ENCODE peak calls at places on chromosomes 5 and 9, in ten cellular contexts. T, K, B, S, Q, V, O, R, G and A are unnamed samples.

GRCh38 chr9:104810421-104811339 is 46.8 kb downstream of the NIPSNAP3B start:
- DNase-seq in S (no peak), B (peak; percentile 53), G (no peak), K (no peak), Q (no peak), V (no peak), T (peak; percentile 9), R (no peak), O (no peak), A (peak; percentile 68)

GRCh38 chr5:150021491-150022162 is 21.1 kb downstream of the HMGXB3 start:
- DNase-seq in S (no peak), O (no peak), Q (peak; percentile 68), G (no peak), T (peak; percentile 77), B (no peak), R (no peak), V (no peak), K (no peak), A (no peak)

GRCh38 chr9:105957830-105958229 is 263.5 kb downstream of the TMEM38B start:
- DNase-seq in G (no peak), B (no peak), O (no peak), Q (no peak), K (no peak), S (peak; percentile 4), R (no peak), V (no peak), T (no peak), A (no peak)

GRCh38 chr5:133372306-133373008 is 239.9 kb downstream of the FSTL4 start:
- DNase-seq in Q (no peak), K (no peak), O (no peak), R (no peak), S (no peak), T (no peak), B (no peak), G (no peak), V (no peak), A (no peak)

GRCh38 chr5:621341-621761 is 9.2 kb downstream of the CEP72 start:
- DNase-seq in O (no peak), S (no peak), Q (peak; percentile 45), R (no peak), T (no peak), K (no peak), B (no peak), V (no peak), G (no peak), A (no peak)

GRCh38 chr9:133323991-133324703 is 11.8 kb downstream of the SURF6 start:
- DNase-seq in V (no peak), T (no peak), Q (peak; percentile 48), B (no peak), K (no peak), S (no peak), R (no peak), O (no peak), G (no peak), A (no peak)

GRCh38 chr5:1341863-1342262 is 3.0 kb downstream of the CLPTM1L start:
- DNase-seq in T (no peak), O (no peak), G (no peak), K (no peak), V (no peak), S (no peak), R (no peak), Q (no peak), B (no peak), A (no peak)

GRCh38 chr5:157312492-157312891 is 46.6 kb downstream of the CYFIP2 start:
- DNase-seq in Q (no peak), O (peak; percentile 71), K (no peak), G (no peak), S (peak; percentile 77), T (peak; percentile 61), V (peak; percentile 60), B (peak; percentile 56), R (peak; percentile 63), A (peak; percentile 44)

GRCh38 chr5:74326571-74327338 is 313.8 kb downstream of the ENC1 start:
- DNase-seq in Q (no peak), T (peak; percentile 96), V (no peak), S (peak; percentile 42), O (peak; percentile 23), B (peak; percentile 90), R (peak; percentile 54), K (no peak), G (no peak), A (peak; percentile 30)

GRCh38 chr5:157280927-157281326 is 15.0 kb downstream of the CYFIP2 start:
- DNase-seq in R (no peak), K (no peak), G (no peak), S (peak; percentile 33), T (peak; percentile 22), V (no peak), B (peak; percentile 86), Q (no peak), O (no peak), A (no peak)

GRCh38 chr9:126613656-126614055 is at the start of gene LMX1B:
- DNase-seq in S (no peak), G (no peak), T (no peak), B (peak; percentile 62), Q (no peak), K (no peak), R (no peak), O (no peak), V (no peak), A (no peak)

GRCh38 chr5:71922584-71923106 is 184.6 kb upstream of the MAP1B start:
- DNase-seq in K (no peak), G (no peak), S (peak; percentile 86), Q (no peak), B (peak; percentile 90), V (no peak), T (peak; percentile 88), O (no peak), R (no peak), A (peak; percentile 26)

GRCh38 chr5:117590944-117591343 is 1016.3 kb upstream of the SEMA6A start:
- DNase-seq in G (no peak), R (no peak), K (no peak), Q (no peak), B (no peak), V (no peak), S (peak; percentile 32), O (no peak), T (no peak), A (no peak)

GRCh38 chr5:175479125-175479881 is 943 bp downstream of the SFXN1 start:
- DNase-seq in R (no peak), G (no peak), Q (no peak), S (peak; percentile 12), O (no peak), T (no peak), V (no peak), B (no peak), K (no peak), A (no peak)

GRCh38 chr5:72552041-72552557 is 44.9 kb upstream of the ZNF366 start:
- DNase-seq in T (peak; percentile 36), Q (no peak), V (no peak), S (no peak), O (no peak), G (no peak), R (no peak), B (peak; percentile 89), K (no peak), A (no peak)

GRCh38 chr5:28766565-28767158 is 1728.3 kb upstream of the CDH9 start:
- DNase-seq in T (peak; percentile 36), G (no peak), Q (no peak), B (peak; percentile 8), S (peak; percentile 76), O (no peak), R (no peak), V (no peak), K (no peak), A (no peak)

GRCh38 chr5:6712582-6713273 is 504 bp upstream of the TENT4A start:
- DNase-seq in S (peak; percentile 95), B (peak; percentile 95), R (peak; percentile 95), T (peak; percentile 93), G (peak; percentile 80), K (peak; percentile 88), V (peak; percentile 94), Q (peak; percentile 98), O (peak; percentile 96), A (peak; percentile 97)

GRCh38 chr9:88978034-88978433 is 13.2 kb upstream of the S1PR3 start:
- DNase-seq in K (no peak), S (no peak), T (no peak), B (no peak), Q (no peak), G (no peak), V (no peak), O (no peak), R (no peak), A (no peak)

GRCh38 chr5:63743096-63743798 is 219.0 kb downstream of the HTR1A start:
- DNase-seq in K (no peak), T (no peak), R (no peak), O (no peak), G (no peak), V (no peak), B (no peak), Q (no peak), S (no peak), A (no peak)

GRCh38 chr5:73233461-73234151 is 60.6 kb downstream of the TMEM174 start:
- DNase-seq in G (no peak), T (no peak), Q (no peak), R (no peak), B (no peak), K (no peak), O (no peak), V (no peak), S (no peak), A (no peak)

GRCh38 chr5:73901045-73901444 is 275.0 kb downstream of the ARHGEF28 start:
- DNase-seq in O (no peak), R (no peak), T (peak; percentile 66), B (no peak), S (no peak), V (no peak), G (no peak), K (no peak), Q (no peak), A (peak; percentile 31)

GRCh38 chr9:127360829-127361228 is 36.1 kb upstream of the SLC2A8 start:
- DNase-seq in O (no peak), R (no peak), G (no peak), S (no peak), T (peak; percentile 8), V (no peak), Q (no peak), K (no peak), B (no peak), A (no peak)

GRCh38 chr9:36308281-36308680 is 50.0 kb upstream of the GNE start:
- DNase-seq in V (no peak), B (no peak), Q (no peak), G (no peak), R (no peak), S (no peak), O (no peak), T (no peak), K (no peak), A (no peak)

GRCh38 chr9:83355024-83355444 is 183.2 kb downstream of the FRMD3 start:
- DNase-seq in T (no peak), O (no peak), K (no peak), B (peak; percentile 68), Q (no peak), V (no peak), R (no peak), G (no peak), S (peak; percentile 16), A (no peak)

GRCh38 chr9:133715866-133716563 is 22.1 kb downstream of the SARDH start:
- DNase-seq in S (no peak), K (no peak), R (peak; percentile 12), T (peak; percentile 27), G (no peak), V (no peak), B (no peak), Q (peak; percentile 62), O (peak; percentile 53), A (no peak)